ENCODE peak calls at places on chromosomes 13 and 19, in eight cellular contexts. Y, Q, M, B, G, S, H and R are unnamed samples.

GRCh38 chr13:37486171-37486661 is 112.4 kb downstream of the POSTN start:
- DNase-seq in M (no peak), B (no peak), S (no peak), Q (no peak), G (no peak), H (no peak), Y (no peak), R (no peak)

GRCh38 chr13:109595466-109595865 is 190.9 kb downstream of the IRS2 start:
- DNase-seq in Q (no peak), S (peak; percentile 74), Y (no peak), G (no peak), M (no peak), B (no peak), H (no peak), R (no peak)

GRCh38 chr19:47411101-47411500 is 8.2 kb downstream of the MEIS3 start:
- DNase-seq in G (no peak), H (no peak), S (no peak), M (no peak), B (no peak), Y (no peak), Q (no peak), R (no peak)

GRCh38 chr13:46389985-46390384 is 2.9 kb upstream of the RUBCNL start:
- DNase-seq in M (no peak), G (no peak), B (peak; percentile 79), S (no peak), Y (no peak), Q (no peak), H (peak; percentile 23), R (peak; percentile 99)

GRCh38 chr19:38701455-38702063 is 42.7 kb downstream of the CAPN12 start:
- DNase-seq in M (no peak), B (no peak), H (no peak), S (no peak), G (no peak), Q (no peak), Y (no peak), R (no peak)

GRCh38 chr13:113935081-113935511 is 38.8 kb downstream of the C13orf46 start:
- DNase-seq in Y (no peak), S (no peak), B (no peak), M (no peak), H (peak; percentile 26), G (no peak), Q (no peak), R (no peak)

GRCh38 chr13:96824110-96824509 is 170.2 kb downstream of the OXGR1 start:
- DNase-seq in Y (no peak), M (no peak), H (no peak), Q (no peak), B (no peak), G (no peak), S (no peak), R (no peak)

GRCh38 chr19:6412111-6412999 is 12.3 kb downstream of the KHSRP start:
- DNase-seq in Y (peak; percentile 38), S (peak; percentile 31), Q (peak; percentile 58), B (peak; percentile 39), M (no peak), H (peak; percentile 51), G (no peak), R (peak; percentile 37)

GRCh38 chr13:109608503-109608902 is 177.9 kb downstream of the IRS2 start:
- DNase-seq in B (no peak), Q (no peak), Y (no peak), M (no peak), H (no peak), S (no peak), G (no peak), R (no peak)

GRCh38 chr19:2528543-2529173 is 52.7 kb downstream of the GADD45B start:
- DNase-seq in G (no peak), S (no peak), Y (no peak), Q (no peak), B (no peak), H (no peak), M (no peak), R (no peak)

GRCh38 chr13:66222127-66222526 is 1008.0 kb downstream of the PCDH9 start:
- DNase-seq in G (no peak), M (no peak), Y (no peak), B (no peak), S (no peak), H (no peak), Q (no peak), R (no peak)

GRCh38 chr19:49983645-49984229 is 22.8 kb upstream of the SIGLEC11 start:
- DNase-seq in S (peak; percentile 73), M (peak; percentile 61), H (peak; percentile 79), Q (peak; percentile 86), B (peak; percentile 71), G (peak; percentile 51), Y (peak; percentile 59), R (peak; percentile 73)

GRCh38 chr13:114108894-114109293 is 23.5 kb downstream of the RASA3 start:
- DNase-seq in Y (no peak), Q (no peak), M (no peak), H (no peak), G (no peak), S (no peak), B (no peak), R (no peak)

GRCh38 chr13:86792153-86792651 is 879.0 kb upstream of the SLITRK5 start:
- DNase-seq in G (no peak), H (no peak), Y (no peak), S (no peak), M (no peak), Q (no peak), B (no peak), R (no peak)

GRCh38 chr19:920051-920857 is 3.1 kb downstream of the KISS1R start:
- DNase-seq in S (no peak), H (peak; percentile 57), Y (peak; percentile 66), Q (peak; percentile 62), B (peak; percentile 65), M (peak; percentile 75), G (peak; percentile 80), R (no peak)